ENCODE peak calls at places on chromosomes 3 and 15, in four cellular contexts. J is nephron progenitor cell, R is GM23338, T is mesothelial cell of epicardium. D is an unnamed sample.

GRCh38 chr3:45546636-45547201 is 47.8 kb upstream of the LIMD1 start:
- DNase-seq in J (peak; percentile 32), R (peak; percentile 89), T (no peak), D (peak; percentile 88)

GRCh38 chr15:96331942-96332853 is 1.7 kb downstream of the NR2F2 start:
- DNase-seq in J (peak; percentile 49), R (peak; percentile 82), T (no peak), D (no peak)

GRCh38 chr3:66259721-66260255 is 39.0 kb downstream of the SLC25A26 start:
- DNase-seq in T (no peak), J (no peak), R (no peak), D (no peak)

GRCh38 chr15:71251548-71252035 is 136.3 kb downstream of the THSD4 start:
- DNase-seq in T (no peak), R (no peak), J (no peak), D (no peak)

GRCh38 chr3:190229632-190230424 is 92.4 kb downstream of the CLDN1 start:
- DNase-seq in J (no peak), R (no peak), T (no peak), D (no peak)

GRCh38 chr3:40299721-40300335 is 9.7 kb upstream of the EIF1B start:
- DNase-seq in R (no peak), T (no peak), J (no peak), D (no peak)

GRCh38 chr15:40927497-40928346 is 1.4 kb upstream of the DLL4 start:
- DNase-seq in R (peak; percentile 56), J (no peak), T (no peak), D (no peak)

GRCh38 chr15:47523669-47524068 is 193.6 kb upstream of the SEMA6D start:
- DNase-seq in T (no peak), R (no peak), J (no peak), D (no peak)

GRCh38 chr3:148227534-148227933 is 470.2 kb upstream of the AGTR1 start:
- DNase-seq in J (no peak), R (no peak), T (no peak), D (no peak)

GRCh38 chr3:123314409-123315270 is 112.9 kb downstream of the SEC22A start:
- DNase-seq in R (peak; percentile 99), J (no peak), T (no peak), D (no peak)

GRCh38 chr3:47848599-47849117 is 45.7 kb downstream of the DHX30 start:
- DNase-seq in J (no peak), T (no peak), R (no peak), D (no peak)

GRCh38 chr3:127064391-127065137 is 81.6 kb downstream of the PLXNA1 start:
- DNase-seq in J (no peak), R (no peak), T (no peak), D (peak; percentile 56)

GRCh38 chr3:127688416-127689265 is 15.9 kb downstream of the ABTB1 start:
- DNase-seq in J (peak; percentile 19), R (no peak), T (peak; percentile 8), D (no peak)

GRCh38 chr15:65595960-65596359 is 15.0 kb downstream of the INTS14 start:
- DNase-seq in T (no peak), J (no peak), R (peak; percentile 58), D (no peak)

GRCh38 chr3:47266709-47267489 is 15.7 kb downstream of the KIF9 start:
- DNase-seq in R (no peak), J (no peak), T (no peak), D (peak; percentile 68)

GRCh38 chr3:39135170-39135805 is 18.1 kb downstream of the CSRNP1 start:
- DNase-seq in R (no peak), T (no peak), J (no peak), D (no peak)

GRCh38 chr15:98647026-98647773 is 1.1 kb upstream of the IGF1R start:
- DNase-seq in R (peak; percentile 90), J (peak; percentile 88), T (peak; percentile 73), D (no peak)
- TF ChIP-seq CTCF in R (no peak), J (no peak), T (peak; percentile 58), D (peak; percentile 7)

DNA sequence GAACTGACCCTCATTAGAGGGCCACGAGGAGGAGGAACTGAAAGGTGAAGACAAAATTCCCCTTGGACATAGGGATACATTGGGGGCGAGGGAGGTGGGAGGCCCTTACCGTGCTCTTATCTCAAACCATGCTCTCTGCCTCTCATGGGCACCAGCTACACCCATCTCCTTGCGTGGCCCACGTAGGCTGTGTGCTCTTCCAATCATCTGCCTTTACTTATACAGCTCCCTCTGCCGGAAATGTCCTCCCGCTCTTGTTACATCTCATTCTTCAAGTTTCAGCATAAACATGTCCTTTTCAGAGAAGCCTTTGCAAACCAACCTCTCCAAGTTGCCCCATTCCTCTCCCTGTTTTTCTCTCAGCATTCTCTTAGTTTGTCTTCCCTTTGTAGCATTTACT is 307.8 kb upstream of the PROK2 start:
- DNase-seq in J (no peak), R (no peak), T (no peak), D (no peak)
- TF ChIP-seq CTCF in J (no peak), R (no peak), T (no peak), D (no peak)

GRCh38 chr15:36026627-36027026 is 480.7 kb upstream of the DPH6 start:
- DNase-seq in J (no peak), T (no peak), R (no peak), D (no peak)

GRCh38 chr15:36029606-36030005 is 483.6 kb upstream of the DPH6 start:
- DNase-seq in R (no peak), J (no peak), T (no peak), D (peak; percentile 72)

DNA sequence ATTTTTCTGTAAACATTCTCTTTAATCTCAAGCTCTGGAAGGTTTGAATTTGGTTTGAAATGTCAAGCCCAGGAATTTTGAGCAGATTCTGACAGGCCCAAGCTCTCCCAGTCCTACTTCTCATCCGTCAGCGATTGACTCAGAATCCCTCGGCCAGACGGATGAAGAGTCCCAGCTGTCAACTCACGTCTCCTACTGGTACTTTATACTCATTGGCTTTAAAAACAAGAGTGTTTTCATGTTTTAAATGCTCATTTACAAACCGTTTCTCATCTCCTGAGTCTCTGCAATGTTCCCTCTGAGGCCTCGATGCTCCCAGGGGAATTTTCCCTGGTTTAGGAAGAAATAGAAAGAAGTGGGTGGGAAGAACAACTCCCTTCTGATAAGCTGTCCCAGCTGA is 478.1 kb upstream of the DPH6 start:
- DNase-seq in R (no peak), J (no peak), T (no peak), D (no peak)
- TF ChIP-seq CTCF in R (no peak), J (no peak), T (no peak), D (no peak)

GRCh38 chr3:129323651-129324294 is 45.1 kb downstream of the HMCES start:
- DNase-seq in J (no peak), R (no peak), T (no peak), D (no peak)
- TF ChIP-seq CTCF in J (no peak), R (no peak), T (no peak), D (peak; percentile 20)

GRCh38 chr3:12822725-12823373 is 18.5 kb downstream of the RPL32 start:
- DNase-seq in R (no peak), T (no peak), J (no peak), D (no peak)
- TF ChIP-seq CTCF in R (peak; percentile 54), T (no peak), J (peak; percentile 31), D (peak; percentile 42)

GRCh38 chr15:63146684-63147083 is 10.6 kb downstream of the RPS27L start:
- DNase-seq in J (no peak), T (no peak), R (no peak), D (no peak)
- TF ChIP-seq CTCF in J (no peak), T (no peak), R (no peak), D (no peak)

GRCh38 chr3:133901083-133901482 is 5.4 kb upstream of the RAB6B start:
- DNase-seq in J (no peak), T (no peak), R (peak; percentile 52), D (no peak)
- TF ChIP-seq CTCF in J (no peak), T (no peak), R (peak; percentile 53), D (peak; percentile 15)

DNA sequence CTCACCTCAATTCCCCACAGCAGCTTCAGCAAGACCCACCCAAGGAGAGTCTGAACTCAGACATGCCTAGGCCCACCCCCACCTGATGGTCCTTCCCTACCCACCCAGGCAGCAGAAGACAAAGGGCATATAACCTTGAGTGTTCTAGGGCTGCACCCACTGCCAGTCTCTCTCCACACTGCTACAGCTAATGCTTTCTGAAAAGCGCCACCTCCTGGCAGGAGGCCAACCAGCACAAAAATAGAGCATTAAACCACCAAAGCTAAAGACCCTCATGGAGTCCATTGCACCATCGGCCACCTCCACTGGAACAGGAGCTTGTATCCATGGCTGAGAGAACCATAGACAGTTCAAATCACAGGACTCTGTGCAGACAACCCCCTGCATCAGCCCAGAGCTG is 11.3 kb upstream of the RPL39L start:
- DNase-seq in R (peak; percentile 58), J (no peak), T (no peak), D (no peak)
- TF ChIP-seq CTCF in R (peak; percentile 62), J (no peak), T (no peak), D (peak; percentile 14)

GRCh38 chr3:13249630-13250395 is 170.3 kb downstream of the NUP210 start:
- DNase-seq in T (no peak), R (no peak), J (no peak), D (no peak)
- TF ChIP-seq CTCF in T (no peak), R (no peak), J (no peak), D (no peak)

GRCh38 chr3:53641397-53641796 is 147.0 kb downstream of the CACNA1D start:
- DNase-seq in J (no peak), R (no peak), T (no peak), D (no peak)

GRCh38 chr3:53645754-53646153 is 151.3 kb downstream of the CACNA1D start:
- DNase-seq in J (no peak), R (no peak), T (no peak), D (no peak)

GRCh38 chr3:53642211-53642610 is 147.8 kb downstream of the CACNA1D start:
- DNase-seq in T (no peak), R (no peak), J (no peak), D (no peak)

GRCh38 chr3:53646723-53647122 is 152.3 kb downstream of the CACNA1D start:
- DNase-seq in J (no peak), T (no peak), R (no peak), D (no peak)

DNA sequence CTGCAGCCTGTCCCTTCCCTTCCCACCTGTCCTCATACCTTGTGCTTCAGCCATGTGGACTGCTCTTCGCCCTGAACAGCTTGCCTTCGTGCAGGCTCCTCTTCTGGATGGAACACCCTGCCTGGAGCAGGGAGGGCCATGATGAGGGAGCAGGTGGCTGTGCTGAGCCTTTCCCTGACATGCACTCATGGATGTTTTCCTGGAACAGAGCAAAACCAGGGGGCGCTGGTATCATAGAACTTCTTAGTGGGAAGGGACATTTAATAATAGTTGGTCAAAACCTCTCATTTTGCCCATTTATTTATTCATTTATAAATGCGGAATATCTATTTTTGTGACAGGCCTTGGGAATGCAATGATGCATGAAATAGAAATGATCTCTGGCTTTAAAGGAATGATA is 149.3 kb downstream of the CACNA1D start:
- DNase-seq in T (no peak), R (peak; percentile 60), J (no peak), D (no peak)
- TF ChIP-seq CTCF in T (no peak), R (peak; percentile 49), J (no peak), D (peak; percentile 19)